ENCODE peak calls at places on chromosomes 1 and 21, in five cellular contexts. L is transverse colon, U is IMR-90, M is fibroblast of lung, A is mesendoderm. J is an unnamed sample.

GRCh38 chr21:45129231-45129923 is 55.0 kb downstream of the ADARB1 start:
- DNase-seq in L (no peak), U (peak; percentile 41), M (no peak), A (no peak), J (no peak)

GRCh38 chr1:226939439-226940028 is 560 bp upstream of the COQ8A start:
- DNase-seq in L (peak; percentile 67), U (no peak), M (no peak), A (no peak), J (peak; percentile 92)

GRCh38 chr1:8217011-8217711 is 100.8 kb upstream of the SLC45A1 start:
- DNase-seq in L (peak; percentile 33), U (no peak), M (no peak), A (peak; percentile 74), J (no peak)

GRCh38 chr21:17428980-17429379 is 83.9 kb upstream of the CXADR start:
- DNase-seq in L (no peak), U (no peak), M (no peak), A (no peak), J (no peak)

GRCh38 chr1:178005450-178005849 is 35.6 kb upstream of the SEC16B start:
- DNase-seq in L (no peak), U (no peak), M (no peak), A (no peak), J (no peak)

GRCh38 chr1:118247593-118247992 is 62.6 kb upstream of the SPAG17 start:
- DNase-seq in L (no peak), U (peak; percentile 10), M (peak; percentile 4), A (peak; percentile 65), J (peak; percentile 57)

GRCh38 chr1:1246230-1246600 is 307 bp downstream of the C1QTNF12 start:
- DNase-seq in L (no peak), U (no peak), M (no peak), A (no peak), J (no peak)

GRCh38 chr1:172069535-172069934 is 228.2 kb downstream of the DNM3 start:
- DNase-seq in L (no peak), U (peak; percentile 24), M (peak; percentile 67), A (no peak), J (no peak)

GRCh38 chr1:30061292-30062204 is 661.8 kb downstream of the MATN1 start:
- DNase-seq in L (no peak), U (no peak), M (no peak), A (peak; percentile 23), J (no peak)

GRCh38 chr1:117339866-117340357 is 27.3 kb upstream of the MAN1A2 start:
- DNase-seq in L (peak; percentile 20), U (peak; percentile 83), M (peak; percentile 80), A (peak; percentile 71), J (peak; percentile 51)

GRCh38 chr1:43881415-43881814 is 52.2 kb upstream of the ARTN start:
- DNase-seq in L (no peak), U (no peak), M (no peak), A (peak; percentile 70), J (no peak)

GRCh38 chr1:110152133-110152785 is 2.0 kb downstream of the SLC6A17 start:
- DNase-seq in L (no peak), U (peak; percentile 74), M (no peak), A (peak; percentile 39), J (no peak)

GRCh38 chr1:40161888-40162397 is 756 bp downstream of the RLF start:
- DNase-seq in L (no peak), U (peak; percentile 4), M (no peak), A (no peak), J (peak; percentile 56)

GRCh38 chr1:31705080-31705866 is 1.5 kb upstream of the COL16A1 start:
- DNase-seq in L (peak; percentile 64), U (peak; percentile 55), M (peak; percentile 74), A (peak; percentile 85), J (peak; percentile 75)

GRCh38 chr1:234531181-234532132 is 52.5 kb upstream of the TARBP1 start:
- DNase-seq in L (peak; percentile 44), U (peak; percentile 87), M (peak; percentile 90), A (peak; percentile 49), J (no peak)

GRCh38 chr1:5099558-5099957 is 445.1 kb downstream of the AJAP1 start:
- DNase-seq in L (no peak), U (no peak), M (no peak), A (peak; percentile 75), J (peak; percentile 43)

GRCh38 chr21:46156678-46157077 is 1.3 kb upstream of the FTCD start:
- DNase-seq in L (no peak), U (no peak), M (no peak), A (no peak), J (no peak)

GRCh38 chr1:205438213-205439158 is 16.6 kb upstream of the LEMD1 start:
- DNase-seq in L (peak; percentile 87), U (peak; percentile 65), M (peak; percentile 73), A (peak; percentile 61), J (peak; percentile 54)

GRCh38 chr1:30423570-30423969 is 299.8 kb downstream of the MATN1 start:
- DNase-seq in L (no peak), U (no peak), M (no peak), A (no peak), J (no peak)

GRCh38 chr1:60874703-60875102 is 207.7 kb upstream of the NFIA start:
- DNase-seq in L (no peak), U (peak; percentile 16), M (peak; percentile 48), A (peak; percentile 68), J (no peak)

GRCh38 chr21:15687208-15687607 is 42.6 kb upstream of the USP25 start:
- DNase-seq in L (no peak), U (peak; percentile 74), M (peak; percentile 50), A (no peak), J (no peak)

GRCh38 chr1:15592285-15592684 is 7.4 kb upstream of the AGMAT start:
- DNase-seq in L (no peak), U (no peak), M (no peak), A (no peak), J (no peak)

GRCh38 chr1:29649375-29650040 is 413.2 kb downstream of the PTPRU start:
- DNase-seq in L (no peak), U (no peak), M (no peak), A (peak; percentile 3), J (no peak)

GRCh38 chr21:27366846-27367245 is 400.0 kb upstream of the ADAMTS5 start:
- DNase-seq in L (no peak), U (peak; percentile 26), M (no peak), A (no peak), J (no peak)

GRCh38 chr1:8776104-8776503 is 41.3 kb downstream of the RERE start:
- DNase-seq in L (no peak), U (no peak), M (no peak), A (no peak), J (no peak)

GRCh38 chr1:107943694-107944093 is 21.3 kb downstream of the VAV3 start:
- DNase-seq in L (no peak), U (no peak), M (no peak), A (no peak), J (no peak)

DNA sequence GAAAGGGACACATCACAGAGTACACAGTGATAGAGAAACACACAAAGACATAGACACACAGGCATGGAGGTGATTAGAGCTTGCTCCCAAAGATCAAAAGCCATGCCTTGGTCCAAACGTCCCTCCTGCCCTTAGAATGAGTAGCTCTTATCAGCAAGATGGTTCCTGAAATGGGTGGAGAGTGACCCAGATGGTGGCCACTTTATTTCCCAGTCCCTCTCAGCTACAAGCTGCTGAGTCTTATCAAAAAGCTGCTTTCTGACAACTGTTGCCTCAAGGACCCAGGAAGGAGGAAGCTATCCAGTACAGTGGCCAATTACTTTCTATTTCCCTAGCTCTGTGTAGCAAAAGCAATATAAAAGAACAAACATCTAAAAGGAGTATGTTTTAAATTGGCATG is 7.7 kb upstream of the CLCA1 start:
- DNase-seq in L (no peak), U (no peak), M (no peak), A (no peak), J (no peak)
- H3K27ac ChIP-seq in L (no peak overlapping the region), U (no peak overlapping the region), M (no peak overlapping the region), A (no peak overlapping the region), J (no peak overlapping the region)

DNA sequence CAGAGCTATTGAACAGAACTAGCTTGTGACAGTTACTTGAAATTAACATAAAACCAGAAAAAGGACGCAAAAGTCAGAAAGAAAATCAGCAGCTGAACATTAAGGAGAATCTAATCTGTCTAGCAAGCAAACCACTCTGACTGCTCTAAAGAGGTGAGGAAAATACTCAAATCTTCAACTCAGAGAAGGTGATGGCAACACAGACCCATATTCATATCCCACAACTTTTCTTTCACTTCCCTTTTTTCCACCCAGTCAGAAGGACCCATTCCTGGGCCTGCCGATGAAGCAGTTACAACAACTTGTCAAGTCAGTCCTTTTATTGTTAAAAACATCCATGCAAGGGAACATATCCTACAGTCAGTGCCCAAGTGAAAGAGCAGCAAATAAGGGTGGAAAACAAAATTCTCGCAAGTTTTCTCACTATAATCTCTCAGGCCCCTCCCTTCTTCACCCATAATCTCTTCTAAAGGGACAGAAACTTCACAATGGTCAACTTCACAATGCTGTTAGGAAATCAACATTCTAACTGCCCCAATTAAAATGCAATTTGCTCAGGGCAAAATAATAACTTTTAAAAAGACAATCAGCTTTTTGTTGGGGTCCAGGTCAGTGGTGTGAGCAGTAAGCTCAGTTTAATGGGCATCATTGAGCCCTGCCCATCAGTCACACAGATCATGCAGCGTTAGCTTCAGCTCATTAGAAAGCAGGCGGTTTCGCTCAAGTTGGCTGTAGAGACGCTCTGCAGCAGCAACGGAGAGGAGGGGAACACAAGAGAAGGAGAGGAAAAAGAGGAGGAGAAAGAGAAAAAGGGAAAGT is 3.6 kb upstream of the NUP210L start:
- DNase-seq in L (no peak), U (no peak), M (no peak), A (no peak), J (no peak)
- H3K27ac ChIP-seq in L (peak overlapping the region; percentile 44), U (no peak overlapping the region), M (no peak overlapping the region), A (no peak overlapping the region), J (no peak overlapping the region)

GRCh38 chr1:25773441-25774125 is 26.4 kb upstream of the SELENON start:
- DNase-seq in L (peak; percentile 26), U (peak; percentile 12), M (no peak), A (peak; percentile 42), J (no peak)
- H3K27ac ChIP-seq in L (no peak overlapping the region), U (no peak overlapping the region), M (no peak overlapping the region), A (no peak overlapping the region), J (no peak overlapping the region)

GRCh38 chr21:42525676-42526378 is 12.2 kb downstream of the SLC37A1 start:
- DNase-seq in L (no peak), U (no peak), M (no peak), A (no peak), J (no peak)

GRCh38 chr21:42525228-42525604 is 11.6 kb downstream of the SLC37A1 start:
- DNase-seq in L (no peak), U (peak; percentile 15), M (peak; percentile 18), A (peak; percentile 49), J (no peak)

GRCh38 chr21:42527489-42528158 is 14.0 kb downstream of the SLC37A1 start:
- DNase-seq in L (no peak), U (no peak), M (no peak), A (no peak), J (no peak)

GRCh38 chr21:42526379-42526727 is 12.7 kb downstream of the SLC37A1 start:
- DNase-seq in L (peak; percentile 91), U (no peak), M (no peak), A (no peak), J (no peak)

DNA sequence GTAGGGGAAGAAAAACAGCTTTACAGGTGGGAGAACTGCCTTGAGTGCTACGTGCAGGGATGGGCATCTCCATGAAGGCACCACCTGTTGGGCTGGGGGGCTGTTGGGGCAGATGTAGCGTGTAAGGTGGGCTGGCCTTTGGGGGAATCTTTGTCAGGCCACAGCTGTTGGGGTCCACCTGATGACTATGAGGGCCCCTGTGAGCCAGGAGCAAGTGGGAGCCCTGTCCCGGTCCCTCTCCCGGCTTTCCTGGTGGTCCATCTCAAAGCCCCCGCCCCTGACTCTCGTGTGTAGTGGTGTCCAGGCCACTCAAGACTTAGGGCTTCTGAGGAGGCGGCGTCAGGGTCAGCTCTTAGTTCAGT is 13.5 kb downstream of the SLC37A1 start:
- DNase-seq in L (no peak), U (no peak), M (no peak), A (no peak), J (no peak)
- H3K27ac ChIP-seq in L (peak overlapping the region; percentile 84), U (no peak overlapping the region), M (no peak overlapping the region), A (no peak overlapping the region), J (peak overlapping the region; percentile 96)